ENCODE peak calls at places on chromosomes 16 and 17, in five cellular contexts. Y is upper lobe of right lung, C is neural progenitor cell, E is breast epithelium, P is thoracic aorta. Z is an unnamed sample. For H3K36me3, the result is how much of the 10 kb centered on the place peaks cover.

GRCh38 chr16:85385463-85386331 is 227.4 kb upstream of the GSE1 start:
- DNase-seq in E (no peak), Y (peak), P (no peak), C (no peak), Z (no peak)

GRCh38 chr16:81513204-81514040 is 68.8 kb downstream of the CMIP start:
- DNase-seq in C (peak), E (no peak), P (no peak), Y (no peak), Z (peak)

GRCh38 chr16:20851601-20852000 is 45.3 kb downstream of the REXO5 start:
- DNase-seq in P (peak), C (no peak), Y (peak), E (peak), Z (peak)

GRCh38 chr17:2593846-2594656 is 597 bp downstream of the PAFAH1B1 start:
- DNase-seq in C (peak), Y (peak), P (peak), E (peak), Z (peak)

GRCh38 chr16:83842291-83842690 is 34.5 kb downstream of the HSBP1 start:
- DNase-seq in P (no peak), E (no peak), Y (no peak), C (no peak), Z (no peak)

GRCh38 chr17:42337442-42337841 is 49.1 kb downstream of the STAT5A start:
- DNase-seq in Y (no peak), E (no peak), C (no peak), P (no peak), Z (no peak)

GRCh38 chr17:12180644-12181261 is 160.1 kb downstream of the MAP2K4 start:
- DNase-seq in C (peak), Y (no peak), P (no peak), E (no peak), Z (peak)

GRCh38 chr16:30561212-30561816 is 3.1 kb upstream of the ZNF764 start:
- DNase-seq in E (no peak), C (peak), Y (peak), P (no peak), Z (peak)

GRCh38 chr16:87437911-87438610 is 45.9 kb downstream of the MAP1LC3B start:
- DNase-seq in C (no peak), E (no peak), P (no peak), Y (no peak), Z (no peak)

GRCh38 chr17:82231312-82231561 is 2.4 kb downstream of the SLC16A3 start:
- DNase-seq in Y (no peak), E (no peak), P (no peak), C (no peak), Z (no peak)

GRCh38 chr17:4559851-4560820 is at the start of gene GGT6:
- DNase-seq in E (peak), C (no peak), Y (peak), P (no peak), Z (peak)

GRCh38 chr17:81644496-81644895 is 7.5 kb downstream of the TSPAN10 start:
- DNase-seq in Y (no peak), E (no peak), P (no peak), C (no peak), Z (no peak)

GRCh38 chr17:57953703-57954420 is 1.4 kb downstream of the CUEDC1 start:
- DNase-seq in C (no peak), P (no peak), E (peak), Y (peak), Z (no peak)

GRCh38 chr16:63617047-63617989 is 1504.5 kb downstream of the CDH11 start:
- DNase-seq in Y (no peak), C (no peak), P (no peak), E (no peak), Z (no peak)

GRCh38 chr16:86899156-86899555 is 320.8 kb downstream of the FOXL1 start:
- DNase-seq in Y (no peak), C (no peak), E (no peak), P (no peak), Z (no peak)

GRCh38 chr16:75237398-75238131 is 13.9 kb downstream of the BCAR1 start:
- DNase-seq in Y (peak), E (no peak), C (no peak), P (no peak), Z (no peak)

GRCh38 chr17:34177642-34178041 is 77.4 kb upstream of the CCL2 start:
- DNase-seq in P (no peak), E (no peak), C (no peak), Y (no peak), Z (no peak)

GRCh38 chr17:80124351-80124981 is 22.5 kb downstream of the EIF4A3 start:
- DNase-seq in C (peak), P (no peak), Y (no peak), E (no peak), Z (peak)

GRCh38 chr16:75566040-75566888 is at the start of gene GABARAPL2:
- DNase-seq in Y (peak), C (peak), P (no peak), E (peak), Z (peak)

GRCh38 chr16:31258366-31258765 is 1.4 kb upstream of the ITGAM start:
- DNase-seq in P (no peak), E (no peak), Y (peak), C (no peak), Z (no peak)

GRCh38 chr17:76735006-76735405 is 2.1 kb downstream of the SRSF2 start:
- DNase-seq in P (no peak), Y (no peak), C (peak), E (no peak), Z (no peak)

GRCh38 chr17:8954339-8954738 is 11.2 kb downstream of the PIK3R5 start:
- DNase-seq in Y (peak), C (peak), E (no peak), P (no peak), Z (no peak)

GRCh38 chr17:69597898-69598692 is 183.6 kb downstream of the MAP2K6 start:
- DNase-seq in Y (no peak), C (no peak), P (no peak), E (no peak), Z (no peak)

GRCh38 chr16:11852092-11852809 is 909 bp upstream of the RSL1D1 start:
- DNase-seq in E (no peak), C (no peak), Y (no peak), P (no peak), Z (no peak)

GRCh38 chr17:75048396-75048933 is 1.4 kb downstream of the KCTD2 start:
- DNase-seq in P (peak), C (no peak), E (no peak), Y (no peak), Z (no peak)

GRCh38 chr16:27240948-27241531 is 27.5 kb downstream of the NSMCE1 start:
- DNase-seq in C (no peak), Y (peak), P (no peak), E (no peak), Z (no peak)

GRCh38 chr17:44198721-44199552 is 747 bp downstream of the ATXN7L3 start:
- DNase-seq in P (no peak), E (peak), Y (peak), C (peak), Z (peak)

GRCh38 chr17:38560503-38561318 is 45.0 kb downstream of the SRCIN1 start:
- DNase-seq in C (peak), P (no peak), Y (no peak), E (no peak), Z (no peak)

GRCh38 chr16:4532238-4532637 is 6.3 kb downstream of the CDIP1 start:
- DNase-seq in P (no peak), Y (no peak), E (no peak), C (no peak), Z (no peak)

GRCh38 chr16:84177740-84178070 is 9.2 kb downstream of the TAF1C start:
- DNase-seq in C (no peak), Y (no peak), P (peak), E (no peak), Z (no peak)

GRCh38 chr17:39483506-39483905 is 22.2 kb downstream of the CDK12 start:
- DNase-seq in C (no peak), P (no peak), E (no peak), Y (no peak), Z (no peak)

GRCh38 chr17:17231621-17232302 is 5.2 kb downstream of the FLCN start:
- DNase-seq in E (no peak), Y (no peak), P (no peak), C (no peak), Z (no peak)

GRCh38 chr16:82660078-82660645 is 33.4 kb downstream of the CDH13 start:
- DNase-seq in P (no peak), Y (no peak), C (no peak), E (no peak), Z (no peak)
- H3K27ac ChIP-seq in P (no peak), Y (no peak), C (no peak), E (no peak), Z (no peak)

GRCh38 chr16:2058901-2059300 is 11.1 kb downstream of the TSC2 start:
- DNase-seq in P (no peak), C (peak), E (no peak), Y (no peak), Z (no peak)

GRCh38 chr16:2056077-2056476 is 8.3 kb downstream of the TSC2 start:
- DNase-seq in Y (no peak), P (no peak), C (no peak), E (no peak), Z (no peak)

GRCh38 chr16:2054543-2055245 is 6.9 kb downstream of the TSC2 start:
- DNase-seq in P (no peak), E (no peak), C (no peak), Y (peak), Z (no peak)

GRCh38 chr16:2057438-2057837 is 9.7 kb downstream of the TSC2 start:
- DNase-seq in Y (no peak), P (no peak), C (no peak), E (no peak), Z (no peak)

GRCh38 chr16:2056681-2057407 is 9.1 kb downstream of the TSC2 start:
- DNase-seq in Y (no peak), P (no peak), E (no peak), C (peak), Z (no peak)
- TF ChIP-seq CTCF in Y (no peak), P (no peak), E (peak), C (peak), Z (peak)

DNA sequence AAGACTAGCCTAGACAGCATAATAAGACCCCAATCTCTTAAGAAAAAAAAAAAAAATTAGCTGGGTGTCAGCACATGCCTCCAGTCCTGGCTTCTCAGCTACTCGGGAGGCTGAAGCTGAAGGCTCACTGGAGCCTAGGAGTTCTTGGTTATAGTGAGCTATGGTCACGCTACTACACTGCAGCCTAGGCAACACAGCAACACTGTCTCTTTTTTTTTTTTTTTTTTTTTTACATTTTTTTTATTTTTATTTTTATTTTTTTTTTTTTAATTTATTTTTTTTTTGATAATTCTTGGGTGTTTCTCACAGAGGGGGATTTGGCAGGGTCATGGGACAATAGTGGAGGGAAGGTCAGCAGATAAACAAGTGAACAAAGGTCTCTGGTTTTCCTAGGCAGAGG is 4.1 kb downstream of the ORC6 start:
- DNase-seq in Y (no peak), C (no peak), E (no peak), P (no peak), Z (no peak)
- H3K36me3 ChIP-seq in Y (under half), C (under half), E (under half), P (under half), Z (under half)

DNA sequence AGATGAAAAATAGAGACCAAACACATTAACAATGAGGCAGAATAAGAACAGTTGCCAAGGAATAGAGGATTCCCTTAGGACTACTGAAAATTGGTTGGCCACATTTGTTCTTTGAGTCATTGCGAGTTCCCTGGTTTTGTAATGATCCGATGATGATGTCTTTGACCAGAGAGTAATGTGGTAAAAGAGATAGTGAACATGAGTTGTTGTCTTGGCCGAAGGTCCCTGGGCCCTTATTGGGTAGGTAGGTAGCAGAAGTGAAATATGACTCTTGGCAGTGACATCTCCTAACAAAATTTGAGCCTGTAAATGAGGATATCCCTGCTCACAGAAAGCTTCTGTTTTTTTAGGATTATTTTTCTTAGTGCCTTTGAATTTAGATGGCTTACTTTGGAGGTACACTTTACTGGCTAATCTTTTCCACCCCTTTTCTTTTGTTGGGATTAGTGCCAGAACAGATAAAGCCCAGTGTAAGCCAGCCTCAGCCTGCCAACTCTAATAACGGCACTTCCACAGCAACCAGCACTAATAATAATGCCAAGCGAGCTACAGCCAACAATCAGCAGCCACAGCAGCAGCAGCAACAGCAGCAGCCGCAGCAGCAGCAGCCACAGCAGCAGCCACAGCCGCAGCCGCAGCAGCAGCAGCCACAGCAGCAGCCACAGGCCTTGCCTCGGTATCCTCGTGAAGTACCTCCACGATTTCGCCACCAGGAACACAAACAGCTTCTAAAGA is 47.2 kb downstream of the TNRC6A start:
- DNase-seq in C (no peak), Y (no peak), E (no peak), P (peak), Z (no peak)
- H3K27ac ChIP-seq in C (peak), Y (no peak), E (no peak), P (peak), Z (no peak)